ENCODE peak calls at places on chromosomes 16 and 17, in five cellular contexts. G, U, C, E and D are unnamed samples.

GRCh38 chr17:74742153-74742515 is 5.1 kb downstream of the RAB37 start:
- DNase-seq in G (no peak), E (peak; percentile 31), U (no peak), C (no peak), D (peak; percentile 55)

GRCh38 chr17:17900615-17901520 is 64.1 kb upstream of the SREBF1 start:
- DNase-seq in U (peak; percentile 94), E (peak; percentile 94), G (peak; percentile 85), C (peak; percentile 85), D (peak; percentile 34)

GRCh38 chr17:42901535-42902229 is 1.1 kb downstream of the G6PC1 start:
- DNase-seq in U (no peak), G (no peak), C (no peak), E (no peak), D (no peak)

GRCh38 chr17:51555153-51555552 is 294.8 kb downstream of the UTP18 start:
- DNase-seq in C (no peak), E (no peak), G (no peak), U (no peak), D (no peak)

GRCh38 chr17:58492238-58493121 is 4.3 kb upstream of the HSF5 start:
- DNase-seq in G (no peak), U (no peak), E (no peak), C (no peak), D (no peak)

GRCh38 chr17:73371285-73371684 is 59.5 kb upstream of the CDC42EP4 start:
- DNase-seq in G (no peak), U (no peak), C (no peak), E (peak; percentile 92), D (no peak)

GRCh38 chr17:7294614-7295153 is at the start of gene YBX2:
- DNase-seq in E (peak; percentile 7), U (peak; percentile 92), C (peak; percentile 66), G (peak; percentile 89), D (peak; percentile 94)

GRCh38 chr16:14955546-14956231 is 18.4 kb downstream of the NPIPA1 start:
- DNase-seq in E (no peak), C (peak; percentile 51), G (no peak), U (peak; percentile 97), D (peak; percentile 35)

GRCh38 chr17:59001158-59001814 is 105.4 kb downstream of the TRIM37 start:
- DNase-seq in U (peak; percentile 29), E (peak; percentile 67), C (no peak), G (peak; percentile 9), D (peak; percentile 90)

DNA sequence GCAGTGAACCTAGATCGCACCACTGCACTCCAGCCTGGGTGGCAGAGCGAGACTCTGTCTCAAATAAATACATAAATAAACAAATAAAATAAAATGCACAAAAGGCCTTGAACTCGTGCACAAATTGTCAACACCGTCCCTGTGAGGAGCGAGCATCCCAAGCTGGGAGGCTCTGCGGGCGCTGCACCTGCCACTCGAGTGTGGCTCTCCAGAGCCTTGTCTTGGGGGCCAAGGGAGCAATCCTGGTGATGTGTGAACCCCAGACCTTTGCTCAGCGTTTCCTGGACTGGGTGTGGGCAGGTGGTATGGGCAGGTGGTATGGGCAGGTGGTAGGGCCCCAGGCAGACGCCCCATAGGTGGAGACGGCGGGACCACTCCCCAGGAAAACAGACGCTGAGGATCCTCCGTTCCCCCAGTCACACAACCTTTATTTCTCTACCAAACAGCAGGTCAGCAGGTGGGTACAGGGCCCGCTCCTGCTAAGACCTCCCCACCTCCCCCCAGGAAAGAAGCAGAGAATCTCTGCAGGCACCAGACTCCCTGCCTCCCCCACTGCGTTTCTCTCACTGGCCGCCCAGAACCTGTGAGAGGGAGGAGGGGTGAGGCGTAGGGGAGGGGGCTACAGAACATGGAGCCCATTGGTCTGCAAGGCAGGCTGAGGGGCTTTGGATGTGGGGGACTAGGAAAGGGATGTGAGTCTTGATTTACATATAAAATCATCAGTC is 7.4 kb upstream of the P2RX1 start:
- DNase-seq in E (no peak), G (no peak), U (no peak), C (no peak), D (no peak)
- TF ChIP-seq POLR2A in E (no peak), G (no peak), U (no peak), C (no peak), D (no peak)

DNA sequence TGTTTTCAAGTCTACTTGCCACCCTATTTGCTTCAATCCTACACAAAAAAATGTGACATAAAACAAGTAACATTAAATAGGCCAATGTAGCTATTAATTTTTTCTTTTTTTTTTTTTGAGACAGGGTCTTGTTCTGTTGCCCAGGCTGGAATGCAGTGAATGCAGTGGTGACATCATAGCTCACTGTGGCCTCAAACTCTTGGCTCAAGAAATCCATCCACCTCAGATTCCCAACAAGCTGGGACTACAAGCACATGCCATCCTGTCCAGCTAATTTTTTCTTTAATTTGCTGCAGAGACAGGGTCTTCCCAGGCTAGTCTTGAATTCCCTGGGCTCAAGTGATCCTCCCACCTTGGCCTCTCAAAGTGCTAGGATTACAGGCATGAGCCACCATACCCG is 29.4 kb downstream of the ANKFY1 start:
- DNase-seq in G (no peak), E (peak; percentile 31), C (no peak), U (no peak), D (no peak)
- H3K4me1 ChIP-seq in G (peaks cover 21% of the 10 kb centered on the region), E (peaks cover 18% of the 10 kb centered on the region), C (peaks cover 7% of the 10 kb centered on the region), U (peaks cover 71% of the 10 kb centered on the region), D (no peaks in the 10 kb centered on the region)

GRCh38 chr17:33266611-33267010 is 26.5 kb downstream of the ASIC2 start:
- DNase-seq in C (no peak), U (no peak), G (no peak), E (no peak), D (no peak)

GRCh38 chr17:33267881-33268548 is 25.1 kb downstream of the ASIC2 start:
- DNase-seq in E (no peak), C (no peak), U (no peak), G (no peak), D (peak; percentile 64)

GRCh38 chr17:33267279-33267790 is 25.8 kb downstream of the ASIC2 start:
- DNase-seq in C (no peak), E (peak; percentile 94), U (no peak), G (peak; percentile 71), D (no peak)

GRCh38 chr17:33269337-33270060 is 23.6 kb downstream of the ASIC2 start:
- DNase-seq in E (no peak), G (no peak), U (no peak), C (no peak), D (no peak)

GRCh38 chr17:33266116-33266515 is 27.0 kb downstream of the ASIC2 start:
- DNase-seq in U (no peak), G (no peak), C (no peak), E (peak; percentile 26), D (no peak)
- H3K27ac ChIP-seq in U (no peak overlapping the region), G (peak overlapping the region; percentile 63), C (no peak overlapping the region), E (peak overlapping the region; percentile 23), D (no peak overlapping the region)

GRCh38 chr16:84177740-84178070 is 9.2 kb downstream of the TAF1C start:
- DNase-seq in C (no peak), E (peak; percentile 81), U (no peak), G (no peak), D (no peak)
- TF ChIP-seq POLR2A in C (no peak), E (no peak), U (no peak), G (no peak), D (no peak)

DNA sequence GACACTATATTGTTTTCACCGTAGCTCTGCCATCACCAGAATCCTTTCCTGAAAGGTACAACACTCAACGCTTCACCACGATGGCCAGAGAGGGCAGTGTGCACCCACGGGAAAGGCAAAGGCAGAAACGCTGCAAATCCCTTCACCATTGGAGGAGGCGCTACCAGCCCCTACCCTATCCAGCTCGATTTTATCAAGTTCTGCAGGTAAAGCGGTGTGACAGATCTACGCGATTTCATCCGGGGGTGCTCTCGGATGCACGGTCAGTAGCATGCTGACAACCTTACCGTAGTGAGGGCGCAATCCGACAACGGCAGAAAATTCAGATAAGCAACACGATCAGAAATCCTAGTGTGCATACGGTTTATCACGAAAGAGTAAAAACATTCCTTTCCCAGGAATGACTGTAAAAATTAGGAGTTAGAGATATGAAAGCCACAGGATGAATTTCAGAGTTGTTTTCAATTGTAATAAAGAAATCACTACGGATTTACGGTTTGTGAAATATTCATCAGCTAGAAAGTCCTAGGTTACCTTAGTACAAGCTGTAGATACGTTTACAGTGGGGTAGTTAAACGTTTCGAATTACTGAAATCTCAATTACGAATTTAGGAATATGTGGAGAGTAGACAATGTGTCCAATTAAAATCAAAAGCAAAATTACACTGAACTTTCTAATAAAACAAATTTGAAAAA is 1.8 kb downstream of the NETO2 start:
- DNase-seq in C (peak; percentile 78), E (peak; percentile 83), U (peak; percentile 67), G (peak; percentile 92), D (peak; percentile 82)
- H3K4me1 ChIP-seq in C (peaks cover 1% of the 10 kb centered on the region), E (no peaks in the 10 kb centered on the region), U (no peaks in the 10 kb centered on the region), G (peaks cover 33% of the 10 kb centered on the region), D (peaks cover 7% of the 10 kb centered on the region)

GRCh38 chr16:18846416-18846815 is 45.1 kb upstream of the ARL6IP1 start:
- DNase-seq in G (no peak), C (no peak), U (no peak), E (no peak), D (no peak)
- H3K27ac ChIP-seq in G (no peak overlapping the region), C (no peak overlapping the region), U (no peak overlapping the region), E (no peak overlapping the region), D (no peak overlapping the region)